ENCODE peak calls at places on chromosomes 12 and 14, in seven cellular contexts. C, M, L, N, T, E and J are unnamed samples.

GRCh38 chr12:56521590-56522371 is at the start of gene RBMS2:
- DNase-seq in T (peak; percentile 51), E (peak; percentile 94), N (peak; percentile 97), M (peak; percentile 97), L (peak; percentile 89), C (peak; percentile 67), J (no peak)

GRCh38 chr12:38915783-38916182 is 10.4 kb upstream of the CPNE8 start:
- DNase-seq in E (no peak), T (no peak), N (no peak), C (no peak), M (no peak), L (no peak), J (no peak)

GRCh38 chr12:45483571-45483970 is 245.9 kb upstream of the ARID2 start:
- DNase-seq in L (peak; percentile 4), M (no peak), C (no peak), T (peak; percentile 24), N (no peak), E (peak; percentile 63), J (no peak)

GRCh38 chr12:115683240-115683765 is 594.2 kb downstream of the MED13L start:
- DNase-seq in N (no peak), E (no peak), L (no peak), C (no peak), M (no peak), T (no peak), J (no peak)

GRCh38 chr14:20608383-20609095 is 17.4 kb upstream of the RNASE12 start:
- DNase-seq in M (peak; percentile 41), N (no peak), L (no peak), C (no peak), E (no peak), T (no peak), J (no peak)

GRCh38 chr12:126772171-126772864 is 1494.7 kb upstream of the TMEM132C start:
- DNase-seq in M (no peak), L (peak; percentile 97), E (peak; percentile 81), T (peak; percentile 10), N (peak; percentile 99), C (no peak), J (no peak)

GRCh38 chr14:106378191-106378590 is 851.8 kb downstream of the TMEM121 start:
- DNase-seq in T (no peak), L (no peak), E (no peak), M (no peak), N (no peak), C (no peak), J (no peak)

GRCh38 chr12:102993537-102993936 is 36.1 kb downstream of the ASCL1 start:
- DNase-seq in L (no peak), M (no peak), T (no peak), C (no peak), N (no peak), E (no peak), J (no peak)

GRCh38 chr12:28184378-28184777 is 5.9 kb upstream of the CCDC91 start:
- DNase-seq in C (no peak), T (no peak), M (no peak), N (no peak), E (no peak), L (no peak), J (no peak)

GRCh38 chr12:12684375-12685106 is 11.4 kb downstream of the GPR19 start:
- DNase-seq in M (peak; percentile 99), T (no peak), N (peak; percentile 61), L (peak; percentile 22), C (peak; percentile 73), E (peak; percentile 17), J (no peak)

GRCh38 chr14:103179078-103179477 is 55.8 kb downstream of the TNFAIP2 start:
- DNase-seq in E (no peak), N (no peak), T (no peak), M (no peak), C (no peak), L (no peak), J (no peak)

GRCh38 chr12:127125607-127126259 is 1141.2 kb upstream of the TMEM132C start:
- DNase-seq in L (peak; percentile 99), C (no peak), T (no peak), N (peak; percentile 78), M (no peak), E (peak; percentile 69), J (no peak)

GRCh38 chr12:57772429-57773322 is at the start of gene EEF1AKMT3:
- DNase-seq in L (peak; percentile 60), N (peak; percentile 81), C (peak; percentile 41), T (peak; percentile 75), E (peak; percentile 39), M (peak; percentile 73), J (peak; percentile 27)